ENCODE peak calls at places on chromosome 12, in five cellular contexts. E, U, L, G and S are unnamed samples.

GRCh38 chr12:51744957-51745356 is 103.6 kb downstream of the FIGNL2 start:
- DNase-seq in E (no peak), U (no peak), L (no peak), G (no peak), S (no peak)

GRCh38 chr12:70427611-70428010 is 61.5 kb downstream of the KCNMB4 start:
- DNase-seq in E (no peak), U (no peak), L (peak; percentile 40), G (no peak), S (no peak)

GRCh38 chr12:30806989-30807694 is 52.4 kb upstream of the CAPRIN2 start:
- DNase-seq in E (no peak), U (peak; percentile 68), L (peak; percentile 89), G (no peak), S (no peak)

GRCh38 chr12:128091931-128092330 is 175.0 kb upstream of the TMEM132C start:
- DNase-seq in E (no peak), U (no peak), L (no peak), G (no peak), S (no peak)

GRCh38 chr12:41950455-41950854 is 194.2 kb downstream of the GXYLT1 start:
- DNase-seq in E (no peak), U (no peak), L (no peak), G (no peak), S (no peak)

GRCh38 chr12:84858796-84859195 is 53.8 kb downstream of the SLC6A15 start:
- DNase-seq in E (no peak), U (no peak), L (no peak), G (no peak), S (no peak)

GRCh38 chr12:54725233-54725843 is 77.2 kb upstream of the DCD start:
- DNase-seq in E (no peak), U (peak; percentile 11), L (peak; percentile 30), G (no peak), S (no peak)

GRCh38 chr12:57766464-57767311 is at the start of gene CYP27B1:
- DNase-seq in E (no peak), U (no peak), L (no peak), G (no peak), S (no peak)

GRCh38 chr12:81329088-81329487 is 251.2 kb downstream of the ACSS3 start:
- DNase-seq in E (no peak), U (no peak), L (peak; percentile 5), G (no peak), S (no peak)

GRCh38 chr12:86264451-86265328 is 8.5 kb upstream of the MGAT4C start:
- DNase-seq in E (no peak), U (no peak), L (no peak), G (peak; percentile 51), S (no peak)

GRCh38 chr12:65631621-65632111 is 192.6 kb upstream of the HMGA2 start:
- DNase-seq in E (no peak), U (peak; percentile 99), L (peak; percentile 94), G (no peak), S (no peak)

GRCh38 chr12:40012709-40013108 is 93.2 kb downstream of the SLC2A13 start:
- DNase-seq in E (no peak), U (no peak), L (peak; percentile 14), G (no peak), S (no peak)

GRCh38 chr12:93302331-93303229 is 75.1 kb upstream of the NUDT4 start:
- DNase-seq in E (no peak), U (peak; percentile 95), L (peak; percentile 85), G (no peak), S (no peak)

GRCh38 chr12:102479099-102479887 is 1.1 kb downstream of the IGF1 start:
- DNase-seq in E (peak; percentile 25), U (no peak), L (no peak), G (no peak), S (no peak)

GRCh38 chr12:27474344-27474743 is 27.8 kb downstream of the SMCO2 start:
- DNase-seq in E (no peak), U (peak; percentile 78), L (peak; percentile 55), G (no peak), S (no peak)

GRCh38 chr12:88889326-88890110 is 309.2 kb upstream of the KITLG start:
- DNase-seq in E (no peak), U (peak; percentile 12), L (peak; percentile 69), G (no peak), S (no peak)

GRCh38 chr12:84701041-84701440 is 211.6 kb downstream of the SLC6A15 start:
- DNase-seq in E (no peak), U (no peak), L (no peak), G (no peak), S (no peak)

GRCh38 chr12:42296503-42297109 is 29.3 kb downstream of the ZCRB1 start:
- DNase-seq in E (no peak), U (no peak), L (peak; percentile 2), G (no peak), S (no peak)

GRCh38 chr12:93879476-93880376 is 202.6 kb downstream of the CRADD start:
- DNase-seq in E (no peak), U (peak; percentile 70), L (peak; percentile 52), G (no peak), S (no peak)

GRCh38 chr12:122874081-122874480 is 21.8 kb downstream of the VPS37B start:
- DNase-seq in E (no peak), U (no peak), L (no peak), G (no peak), S (no peak)

GRCh38 chr12:84727964-84728363 is 184.6 kb downstream of the SLC6A15 start:
- DNase-seq in E (no peak), U (peak; percentile 14), L (peak; percentile 1), G (no peak), S (no peak)

GRCh38 chr12:106108187-106108816 is 30.5 kb downstream of the NUAK1 start:
- DNase-seq in E (no peak), U (peak; percentile 82), L (peak; percentile 89), G (no peak), S (peak; percentile 33)

GRCh38 chr12:31736472-31736871 is 7.7 kb upstream of the AMN1 start:
- DNase-seq in E (no peak), U (peak; percentile 97), L (peak; percentile 82), G (no peak), S (no peak)

GRCh38 chr12:95481072-95481471 is 7.1 kb downstream of the METAP2 start:
- DNase-seq in E (no peak), U (no peak), L (no peak), G (no peak), S (no peak)

GRCh38 chr12:90908465-90908864 is 46.5 kb downstream of the CCER1 start:
- DNase-seq in E (no peak), U (peak; percentile 90), L (peak; percentile 64), G (no peak), S (no peak)

GRCh38 chr12:120399531-120399930 is 30.6 kb upstream of the MSI1 start:
- DNase-seq in E (no peak), U (peak; percentile 55), L (peak; percentile 41), G (no peak), S (no peak)

GRCh38 chr12:105960319-105961076 is 178.3 kb downstream of the NUAK1 start:
- DNase-seq in E (no peak), U (no peak), L (no peak), G (no peak), S (no peak)

GRCh38 chr12:112170376-112170775 is 45.0 kb downstream of the TRAFD1 start:
- DNase-seq in E (no peak), U (peak; percentile 30), L (peak; percentile 16), G (no peak), S (no peak)

GRCh38 chr12:47987411-47988072 is 16.7 kb downstream of the COL2A1 start:
- DNase-seq in E (no peak), U (no peak), L (no peak), G (no peak), S (no peak)

GRCh38 chr12:6824962-6825381 is 3.2 kb upstream of the P3H3 start:
- DNase-seq in E (no peak), U (peak; percentile 20), L (peak; percentile 22), G (no peak), S (no peak)

GRCh38 chr12:113683566-113683965 is 211.9 kb upstream of the LHX5 start:
- DNase-seq in E (no peak), U (no peak), L (no peak), G (no peak), S (no peak)

GRCh38 chr12:54215990-54216579 is 27.3 kb upstream of the SMUG1 start:
- DNase-seq in E (peak; percentile 50), U (no peak), L (no peak), G (no peak), S (no peak)

GRCh38 chr12:69130064-69130463 is 109.3 kb upstream of the CPSF6 start:
- DNase-seq in E (no peak), U (no peak), L (no peak), G (no peak), S (no peak)
- TF ChIP-seq CTCF in E (no peak), U (no peak), L (peak; percentile 32), G (no peak), S (no peak)

GRCh38 chr12:131755305-131756113 is 44.6 kb downstream of the SFSWAP start:
- DNase-seq in E (no peak), U (peak; percentile 4), L (peak; percentile 23), G (no peak), S (no peak)
- TF ChIP-seq CTCF in E (no peak), U (peak; percentile 57), L (peak; percentile 38), G (no peak), S (peak; percentile 56)

GRCh38 chr12:14694145-14694544 is 2.3 kb downstream of the GUCY2C start:
- DNase-seq in E (no peak), U (no peak), L (no peak), G (no peak), S (no peak)
- TF ChIP-seq CTCF in E (no peak), U (no peak), L (no peak), G (no peak), S (no peak)

GRCh38 chr12:124369901-124370378 is 75.0 kb downstream of the RFLNA start:
- DNase-seq in E (no peak), U (no peak), L (no peak), G (no peak), S (no peak)

GRCh38 chr12:124369055-124369900 is 74.4 kb downstream of the RFLNA start:
- DNase-seq in E (peak; percentile 20), U (peak; percentile 74), L (peak; percentile 98), G (peak; percentile 94), S (no peak)

GRCh38 chr12:124370384-124370783 is 75.5 kb downstream of the RFLNA start:
- DNase-seq in E (no peak), U (no peak), L (no peak), G (no peak), S (no peak)

GRCh38 chr12:124370851-124371250 is 76.0 kb downstream of the RFLNA start:
- DNase-seq in E (no peak), U (no peak), L (no peak), G (no peak), S (no peak)

GRCh38 chr12:124368421-124369032 is 73.6 kb downstream of the RFLNA start:
- DNase-seq in E (no peak), U (no peak), L (no peak), G (no peak), S (no peak)
- TF ChIP-seq CTCF in E (no peak), U (peak; percentile 34), L (no peak), G (no peak), S (no peak)